ENCODE peak calls at places on chromosomes 16 and 17, in five cellular contexts. One of them, this sample, is unnamed.

GRCh38 chr16:2194852-2195315 is 1.5 kb downstream of the CASKIN1 start:
- DNase-seq in HFFc6: peak; percentile 20
- DNase-seq in heart right ventricle: no peak
- DNase-seq in adrenal gland: no peak
- DNase-seq in stomach: peak; percentile 74
- DNase-seq in this sample: peak; percentile 49

GRCh38 chr17:65434878-65435277 is 126.6 kb downstream of the AXIN2 start:
- DNase-seq in HFFc6: no peak
- DNase-seq in heart right ventricle: no peak
- DNase-seq in adrenal gland: no peak
- DNase-seq in stomach: no peak
- DNase-seq in this sample: no peak

GRCh38 chr17:80859004-80859941 is 132.4 kb upstream of the CHMP6 start:
- DNase-seq in HFFc6: peak; percentile 94
- DNase-seq in heart right ventricle: peak; percentile 79
- DNase-seq in adrenal gland: peak; percentile 88
- DNase-seq in stomach: peak; percentile 75
- DNase-seq in this sample: peak; percentile 63

GRCh38 chr16:50709061-50709695 is 15.8 kb downstream of the NOD2 start:
- DNase-seq in HFFc6: no peak
- DNase-seq in heart right ventricle: no peak
- DNase-seq in adrenal gland: no peak
- DNase-seq in stomach: no peak
- DNase-seq in this sample: no peak

GRCh38 chr17:50059759-50060273 is 3.9 kb downstream of the ITGA3 start:
- DNase-seq in HFFc6: no peak
- DNase-seq in heart right ventricle: no peak
- DNase-seq in adrenal gland: no peak
- DNase-seq in stomach: no peak
- DNase-seq in this sample: no peak

GRCh38 chr16:73323880-73324279 is 276.0 kb upstream of the ZFHX3 start:
- DNase-seq in HFFc6: no peak
- DNase-seq in heart right ventricle: no peak
- DNase-seq in adrenal gland: peak; percentile 58
- DNase-seq in stomach: no peak
- DNase-seq in this sample: peak; percentile 23

GRCh38 chr17:43524945-43525575 is 21.1 kb downstream of the ETV4 start:
- DNase-seq in HFFc6: no peak
- DNase-seq in heart right ventricle: no peak
- DNase-seq in adrenal gland: no peak
- DNase-seq in stomach: no peak
- DNase-seq in this sample: no peak

GRCh38 chr16:49497466-49497865 is 123.9 kb downstream of the C16orf78 start:
- DNase-seq in HFFc6: no peak
- DNase-seq in heart right ventricle: no peak
- DNase-seq in adrenal gland: no peak
- DNase-seq in stomach: no peak
- DNase-seq in this sample: no peak

GRCh38 chr17:41439375-41439774 is 1.4 kb downstream of the KRT38 start:
- DNase-seq in HFFc6: no peak
- DNase-seq in heart right ventricle: no peak
- DNase-seq in adrenal gland: no peak
- DNase-seq in stomach: no peak
- DNase-seq in this sample: no peak

GRCh38 chr17:19410875-19411291 is at the start of gene RNF112:
- DNase-seq in HFFc6: peak; percentile 45
- DNase-seq in heart right ventricle: peak; percentile 39
- DNase-seq in adrenal gland: peak; percentile 79
- DNase-seq in stomach: no peak
- DNase-seq in this sample: no peak

GRCh38 chr16:2775765-2776499 is 1.1 kb downstream of the ELOB start:
- DNase-seq in HFFc6: no peak
- DNase-seq in heart right ventricle: no peak
- DNase-seq in adrenal gland: no peak
- DNase-seq in stomach: no peak
- DNase-seq in this sample: no peak

GRCh38 chr17:7330099-7331015 is 1.2 kb upstream of the NEURL4 start:
- DNase-seq in HFFc6: peak; percentile 68
- DNase-seq in heart right ventricle: peak; percentile 80
- DNase-seq in adrenal gland: peak; percentile 87
- DNase-seq in stomach: peak; percentile 73
- DNase-seq in this sample: peak; percentile 90

GRCh38 chr16:79482011-79482410 is 118.5 kb downstream of the MAF start:
- DNase-seq in HFFc6: no peak
- DNase-seq in heart right ventricle: no peak
- DNase-seq in adrenal gland: no peak
- DNase-seq in stomach: no peak
- DNase-seq in this sample: no peak

DNA sequence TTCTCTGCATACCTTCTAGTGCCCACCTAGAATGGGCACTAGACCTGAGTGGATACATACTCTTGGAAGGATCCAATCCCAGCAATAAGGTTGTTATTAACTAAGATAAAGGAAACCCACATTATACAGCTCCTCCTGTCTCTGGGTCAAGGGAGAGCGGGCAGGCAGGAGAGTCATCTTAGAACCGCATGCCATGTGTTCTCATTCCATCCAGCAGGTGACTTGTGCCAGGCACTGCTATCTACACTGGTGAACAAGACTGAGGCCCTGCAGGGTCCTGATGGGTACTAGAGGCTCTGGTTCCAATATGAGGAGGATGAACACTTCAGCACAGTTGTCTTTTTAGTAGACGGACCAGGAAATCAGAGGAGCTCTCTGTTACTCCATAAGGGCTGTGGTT is 5.9 kb upstream of the CD300H start:
- DNase-seq in HFFc6: no peak
- DNase-seq in heart right ventricle: no peak
- DNase-seq in adrenal gland: no peak
- DNase-seq in stomach: no peak
- DNase-seq in this sample: no peak
- TF ChIP-seq CTCF in HFFc6: no peak
- TF ChIP-seq CTCF in heart right ventricle: no peak
- TF ChIP-seq CTCF in adrenal gland: no peak
- TF ChIP-seq CTCF in stomach: no peak
- TF ChIP-seq CTCF in this sample: no peak

GRCh38 chr16:87680272-87680644 is 78.0 kb downstream of the JPH3 start:
- DNase-seq in HFFc6: no peak
- DNase-seq in heart right ventricle: no peak
- DNase-seq in adrenal gland: no peak
- DNase-seq in stomach: no peak
- DNase-seq in this sample: no peak

GRCh38 chr16:87679593-87680271 is 77.4 kb downstream of the JPH3 start:
- DNase-seq in HFFc6: no peak
- DNase-seq in heart right ventricle: no peak
- DNase-seq in adrenal gland: no peak
- DNase-seq in stomach: no peak
- DNase-seq in this sample: no peak

GRCh38 chr16:87681990-87682570 is 79.8 kb downstream of the JPH3 start:
- DNase-seq in HFFc6: peak; percentile 55
- DNase-seq in heart right ventricle: no peak
- DNase-seq in adrenal gland: no peak
- DNase-seq in stomach: no peak
- DNase-seq in this sample: no peak

GRCh38 chr16:87677830-87678229 is 75.5 kb downstream of the JPH3 start:
- DNase-seq in HFFc6: no peak
- DNase-seq in heart right ventricle: no peak
- DNase-seq in adrenal gland: no peak
- DNase-seq in stomach: no peak
- DNase-seq in this sample: no peak

DNA sequence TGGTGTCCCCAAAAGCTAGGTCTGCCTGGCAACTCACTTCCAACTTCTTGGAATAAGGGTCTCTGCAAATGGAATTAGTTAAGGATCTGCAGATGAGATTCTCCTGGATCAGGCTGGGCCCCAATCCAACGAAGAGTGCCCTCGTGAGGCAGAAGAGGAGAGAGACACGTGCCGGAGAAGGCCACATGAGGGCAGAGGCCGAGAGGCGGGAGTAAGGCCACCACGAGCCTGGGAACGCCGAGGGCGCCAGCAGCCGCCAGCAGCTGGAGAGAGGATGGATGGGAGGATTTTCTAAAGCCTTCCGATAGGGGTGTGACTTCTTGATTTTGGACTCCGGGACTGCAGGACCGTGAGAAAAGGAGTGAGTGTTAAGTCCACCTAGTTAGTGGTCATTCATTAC is 76.3 kb downstream of the JPH3 start:
- DNase-seq in HFFc6: no peak
- DNase-seq in heart right ventricle: no peak
- DNase-seq in adrenal gland: no peak
- DNase-seq in stomach: no peak
- DNase-seq in this sample: no peak
- TF ChIP-seq CTCF in HFFc6: no peak
- TF ChIP-seq CTCF in heart right ventricle: no peak
- TF ChIP-seq CTCF in adrenal gland: no peak
- TF ChIP-seq CTCF in stomach: no peak
- TF ChIP-seq CTCF in this sample: no peak

DNA sequence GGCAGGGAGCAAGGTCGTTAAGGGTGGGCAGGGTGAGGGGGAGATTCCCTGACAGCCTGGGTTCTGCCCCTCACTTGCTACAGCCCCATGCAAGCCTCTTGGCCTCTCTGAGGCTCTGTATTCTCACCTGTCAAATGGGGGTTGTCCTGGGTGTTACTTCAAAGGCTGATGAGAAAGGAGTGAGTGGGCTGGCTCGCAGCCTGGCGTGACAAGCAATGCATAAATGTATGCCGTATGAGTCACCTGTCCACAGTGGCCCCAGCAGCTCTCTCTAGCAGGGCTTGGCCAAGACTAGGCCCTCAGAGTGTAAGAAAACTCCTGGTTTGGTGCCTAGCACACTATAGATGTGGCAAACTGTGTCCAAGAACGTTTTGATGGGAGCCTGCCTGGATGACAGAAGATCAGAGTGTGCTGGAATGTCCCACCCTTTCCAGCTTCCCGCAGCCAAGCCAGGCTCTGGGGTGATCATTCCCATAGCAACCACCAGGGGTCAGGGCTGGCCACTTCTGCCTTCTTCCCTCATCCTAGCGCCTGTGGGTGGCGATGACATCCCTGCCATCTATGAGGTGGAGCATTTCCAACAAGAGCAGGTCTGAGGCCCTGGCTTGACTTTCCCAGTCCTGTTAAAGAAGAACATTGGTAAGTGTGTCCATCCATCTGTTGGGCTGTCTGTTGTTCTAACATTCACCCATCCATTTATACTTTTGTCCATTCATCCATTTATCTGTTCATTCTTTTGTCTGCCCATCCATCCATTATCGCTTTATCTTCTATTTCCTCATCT is 37.2 kb upstream of the ADGRG1 start:
- DNase-seq in HFFc6: peak; percentile 77
- DNase-seq in heart right ventricle: peak; percentile 65
- DNase-seq in adrenal gland: peak; percentile 89
- DNase-seq in stomach: peak; percentile 81
- DNase-seq in this sample: peak; percentile 82
- TF ChIP-seq CTCF in HFFc6: peak; percentile 96
- TF ChIP-seq CTCF in heart right ventricle: peak; percentile 91
- TF ChIP-seq CTCF in adrenal gland: peak; percentile 89
- TF ChIP-seq CTCF in stomach: no peak
- TF ChIP-seq CTCF in this sample: peak; percentile 88

DNA sequence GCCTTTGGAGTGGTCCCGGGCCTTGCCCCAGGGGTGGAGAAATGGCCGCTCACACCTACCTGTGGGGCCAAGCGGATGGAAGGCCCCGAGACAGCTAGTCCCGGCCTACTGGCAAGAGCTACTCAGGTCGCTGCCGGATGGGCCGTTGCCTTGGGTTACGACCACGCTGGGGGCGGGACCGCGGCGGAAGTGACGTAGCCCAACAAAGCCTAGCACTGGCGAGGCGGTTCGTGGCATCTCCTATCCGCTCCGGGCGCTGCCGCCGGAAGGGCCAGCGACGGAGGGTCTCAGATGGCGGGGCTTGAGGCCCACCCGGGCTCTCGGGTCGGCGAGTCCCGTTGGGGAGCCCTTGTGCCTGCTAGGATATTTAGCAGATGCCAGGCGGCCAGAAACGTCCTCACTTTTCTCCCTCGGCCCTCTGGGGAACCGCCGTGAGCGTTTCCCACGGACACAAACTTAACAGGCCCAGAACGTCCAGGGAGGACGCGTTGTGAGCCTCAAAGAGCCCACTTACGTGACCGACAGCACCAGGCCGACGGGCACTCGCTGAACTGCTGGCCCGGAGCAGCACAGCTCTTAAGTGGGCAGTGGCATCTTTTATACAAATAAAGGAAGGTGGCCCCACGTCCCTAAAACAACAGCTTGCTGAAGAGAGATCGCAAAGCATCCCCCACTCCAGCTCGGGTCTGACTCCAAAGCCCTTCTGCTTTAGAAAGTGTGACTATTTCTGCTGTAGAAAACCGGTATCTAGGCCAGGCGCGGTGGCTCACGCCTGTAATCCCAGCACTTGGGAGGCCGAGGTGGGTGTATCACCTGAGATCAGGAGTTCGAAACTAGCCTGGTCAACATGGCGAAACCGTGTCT is at the start of gene C16orf46:
- DNase-seq in HFFc6: peak; percentile 95
- DNase-seq in heart right ventricle: peak; percentile 98
- DNase-seq in adrenal gland: peak; percentile 99
- DNase-seq in stomach: peak; percentile 99
- DNase-seq in this sample: peak; percentile 99
- TF ChIP-seq CTCF in HFFc6: no peak
- TF ChIP-seq CTCF in heart right ventricle: no peak
- TF ChIP-seq CTCF in adrenal gland: no peak
- TF ChIP-seq CTCF in stomach: no peak
- TF ChIP-seq CTCF in this sample: no peak

DNA sequence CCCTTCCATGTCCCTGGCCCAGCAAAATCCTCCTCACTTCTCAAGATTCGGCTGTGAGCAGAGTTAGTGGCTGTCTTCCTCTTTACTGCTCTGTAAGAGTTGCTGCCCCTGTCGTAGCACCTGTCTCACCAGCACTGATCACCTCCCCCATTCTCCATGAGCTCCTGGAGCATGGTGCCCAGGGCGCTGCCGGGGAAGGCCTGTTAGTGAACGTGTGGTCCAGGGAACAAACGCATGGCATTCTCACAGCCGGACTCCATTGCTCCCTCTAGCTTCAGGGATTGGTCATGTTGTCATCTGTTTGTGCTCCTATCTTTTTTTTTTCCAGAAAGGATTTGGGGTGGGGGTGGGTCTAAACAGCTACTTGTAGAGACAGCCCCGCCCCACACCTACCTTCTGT is 141.2 kb downstream of the CMIP start:
- DNase-seq in HFFc6: no peak
- DNase-seq in heart right ventricle: no peak
- DNase-seq in adrenal gland: no peak
- DNase-seq in stomach: no peak
- DNase-seq in this sample: no peak
- TF ChIP-seq CTCF in HFFc6: peak; percentile 67
- TF ChIP-seq CTCF in heart right ventricle: no peak
- TF ChIP-seq CTCF in adrenal gland: no peak
- TF ChIP-seq CTCF in stomach: no peak
- TF ChIP-seq CTCF in this sample: no peak

GRCh38 chr17:39270923-39271322 is 45.2 kb upstream of the STAC2 start:
- DNase-seq in HFFc6: peak; percentile 61
- DNase-seq in heart right ventricle: no peak
- DNase-seq in adrenal gland: no peak
- DNase-seq in stomach: no peak
- DNase-seq in this sample: peak; percentile 39
- TF ChIP-seq CTCF in HFFc6: peak; percentile 79
- TF ChIP-seq CTCF in heart right ventricle: peak; percentile 45
- TF ChIP-seq CTCF in adrenal gland: peak; percentile 10
- TF ChIP-seq CTCF in stomach: no peak
- TF ChIP-seq CTCF in this sample: no peak